ENCODE peak calls at places on chromosomes 12 and 14, in ten cellular contexts. G, H, Z, P, C, I, M, D, N and K are unnamed samples. For H3K4me1, the result is how much of the 10 kb centered on the place peaks cover.

GRCh38 chr12:47414511-47414910 is 291.3 kb downstream of the RPAP3 start:
- DNase-seq in G (no peak), H (no peak), Z (no peak), P (no peak), C (no peak), I (no peak), M (no peak), D (no peak), N (no peak), K (no peak)

GRCh38 chr14:50139192-50139591 is 22.8 kb upstream of the VCPKMT start:
- DNase-seq in G (no peak), H (no peak), Z (no peak), P (peak), C (no peak), I (no peak), M (no peak), D (no peak), N (no peak), K (no peak)

GRCh38 chr12:119014368-119014767 is 33.0 kb downstream of the SRRM4 start:
- DNase-seq in G (no peak), H (no peak), Z (no peak), P (no peak), C (no peak), I (no peak), M (no peak), D (no peak), N (no peak), K (no peak)

GRCh38 chr12:131729254-131729955 is 18.5 kb downstream of the SFSWAP start:
- DNase-seq in G (no peak), H (no peak), Z (no peak), P (no peak), C (no peak), I (peak), M (no peak), D (no peak), N (no peak), K (no peak)

GRCh38 chr14:55107766-55108554 is 21.1 kb upstream of the LGALS3 start:
- DNase-seq in G (peak), H (peak), Z (peak), P (peak), C (peak), I (no peak), M (peak), D (no peak), N (peak), K (peak)

GRCh38 chr14:35332517-35333346 is 40.5 kb downstream of the PSMA6 start:
- DNase-seq in G (no peak), H (peak), Z (peak), P (no peak), C (peak), I (no peak), M (no peak), D (no peak), N (no peak), K (no peak)

GRCh38 chr14:99807413-99808132 is 14.4 kb downstream of the EML1 start:
- DNase-seq in G (no peak), H (no peak), Z (no peak), P (no peak), C (no peak), I (peak), M (no peak), D (no peak), N (no peak), K (no peak)

GRCh38 chr12:47604474-47604873 is 101.4 kb downstream of the RPAP3 start:
- DNase-seq in G (no peak), H (no peak), Z (no peak), P (no peak), C (peak), I (no peak), M (no peak), D (no peak), N (no peak), K (no peak)

GRCh38 chr14:72607386-72608125 is 286.3 kb downstream of the DPF3 start:
- DNase-seq in G (no peak), H (no peak), Z (no peak), P (no peak), C (no peak), I (no peak), M (no peak), D (no peak), N (no peak), K (no peak)

GRCh38 chr12:19409376-19409775 is 29.9 kb upstream of the AEBP2 start:
- DNase-seq in G (no peak), H (no peak), Z (no peak), P (peak), C (no peak), I (no peak), M (no peak), D (no peak), N (no peak), K (no peak)

GRCh38 chr12:28107679-28108078 is 82.6 kb upstream of the CCDC91 start:
- DNase-seq in G (no peak), H (no peak), Z (no peak), P (no peak), C (peak), I (no peak), M (no peak), D (no peak), N (no peak), K (no peak)

GRCh38 chr14:96135285-96135684 is 69.4 kb upstream of the BDKRB2 start:
- DNase-seq in G (no peak), H (peak), Z (no peak), P (no peak), C (no peak), I (no peak), M (no peak), D (no peak), N (peak), K (peak)

GRCh38 chr12:107642240-107642639 is 43.4 kb upstream of the PWP1 start:
- DNase-seq in G (no peak), H (no peak), Z (no peak), P (no peak), C (no peak), I (no peak), M (no peak), D (no peak), N (no peak), K (no peak)

GRCh38 chr12:6083606-6084005 is 40.9 kb downstream of the VWF start:
- DNase-seq in G (no peak), H (no peak), Z (no peak), P (no peak), C (no peak), I (no peak), M (no peak), D (no peak), N (no peak), K (no peak)

GRCh38 chr14:39956372-39956771 is 524.1 kb upstream of the FBXO33 start:
- DNase-seq in G (no peak), H (no peak), Z (no peak), P (peak), C (no peak), I (no peak), M (no peak), D (no peak), N (no peak), K (no peak)

GRCh38 chr12:114916124-114916523 is 232.1 kb upstream of the TBX3 start:
- DNase-seq in G (no peak), H (no peak), Z (no peak), P (no peak), C (peak), I (no peak), M (no peak), D (no peak), N (no peak), K (no peak)

GRCh38 chr14:90109858-90110257 is 48.1 kb downstream of the KCNK13 start:
- DNase-seq in G (no peak), H (no peak), Z (no peak), P (peak), C (no peak), I (peak), M (no peak), D (no peak), N (no peak), K (no peak)

GRCh38 chr12:19759229-19759628 is 319.9 kb downstream of the AEBP2 start:
- DNase-seq in G (no peak), H (no peak), Z (no peak), P (no peak), C (peak), I (no peak), M (no peak), D (no peak), N (no peak), K (no peak)

GRCh38 chr12:31999692-32000091 is 40.5 kb downstream of the RESF1 start:
- DNase-seq in G (no peak), H (no peak), Z (no peak), P (no peak), C (no peak), I (no peak), M (no peak), D (no peak), N (no peak), K (no peak)

GRCh38 chr12:56927281-56927680 is 6.9 kb downstream of the SDR9C7 start:
- DNase-seq in G (no peak), H (no peak), Z (no peak), P (no peak), C (no peak), I (no peak), M (no peak), D (no peak), N (no peak), K (no peak)

GRCh38 chr12:52925717-52926595 is 21.1 kb upstream of the KRT8 start:
- DNase-seq in G (no peak), H (peak), Z (no peak), P (no peak), C (peak), I (no peak), M (no peak), D (no peak), N (no peak), K (peak)

GRCh38 chr14:101360045-101360931 is 201.0 kb upstream of the DIO3 start:
- DNase-seq in G (peak), H (no peak), Z (no peak), P (no peak), C (no peak), I (no peak), M (peak), D (no peak), N (no peak), K (no peak)

GRCh38 chr14:101358320-101358569 is 203.1 kb upstream of the DIO3 start:
- DNase-seq in G (no peak), H (no peak), Z (no peak), P (no peak), C (no peak), I (no peak), M (no peak), D (no peak), N (no peak), K (no peak)

GRCh38 chr14:101357559-101358319 is 203.6 kb upstream of the DIO3 start:
- DNase-seq in G (no peak), H (no peak), Z (no peak), P (no peak), C (no peak), I (no peak), M (peak), D (no peak), N (no peak), K (no peak)

GRCh38 chr14:101359221-101360044 is 201.9 kb upstream of the DIO3 start:
- DNase-seq in G (peak), H (no peak), Z (no peak), P (no peak), C (no peak), I (peak), M (peak), D (no peak), N (no peak), K (peak)

DNA sequence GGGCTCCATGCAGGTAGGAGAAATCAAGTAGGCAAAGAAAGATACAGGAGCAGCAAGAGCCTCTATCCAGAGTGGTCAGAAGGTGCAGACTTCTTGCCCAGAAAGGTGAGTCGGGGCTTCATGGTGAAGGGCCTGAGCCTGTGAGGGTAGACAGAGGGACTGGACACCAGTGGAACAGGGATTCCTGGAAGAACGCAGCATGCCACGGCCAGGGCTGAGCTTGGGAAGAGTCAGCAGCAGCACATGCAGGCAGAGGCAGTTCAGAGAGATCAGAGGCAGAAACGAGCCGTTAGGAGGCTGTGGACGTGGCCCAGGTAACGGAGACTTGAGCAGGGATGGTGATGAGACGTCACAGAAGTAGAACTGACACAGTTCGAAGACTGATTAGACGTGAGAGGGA is 202.6 kb upstream of the DIO3 start:
- DNase-seq in G (no peak), H (no peak), Z (no peak), P (no peak), C (no peak), I (no peak), M (no peak), D (no peak), N (no peak), K (peak)
- H3K4me1 ChIP-seq in G (under half), H (under half), Z (under half), P (under half), C (under half), I (under half), M (under half), D (under half), N (under half), K (under half)

DNA sequence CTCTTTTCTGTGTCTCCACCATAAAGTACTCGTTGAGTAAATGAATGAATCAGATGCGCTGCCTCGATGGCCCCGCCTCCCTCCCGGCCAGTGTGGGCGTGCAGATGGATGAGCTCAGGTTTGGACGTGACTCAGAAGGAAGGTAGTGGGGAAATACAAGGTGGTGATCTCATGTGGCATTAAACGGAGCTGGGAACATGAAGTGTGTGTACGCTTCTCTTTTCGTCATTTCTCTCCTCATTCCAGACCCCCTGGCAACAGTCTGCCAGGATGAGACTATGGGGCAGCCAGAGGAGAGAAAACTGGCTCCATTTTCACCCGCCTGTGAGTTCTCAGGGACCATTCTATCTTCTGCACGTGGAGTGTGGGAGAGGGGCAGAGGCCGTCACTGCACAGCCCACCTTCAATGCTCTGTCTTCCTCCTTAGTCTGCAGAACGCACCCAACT is 91.6 kb downstream of the TSPAN9 start:
- DNase-seq in G (no peak), H (no peak), Z (no peak), P (peak), C (peak), I (no peak), M (peak), D (no peak), N (no peak), K (no peak)
- H3K27ac ChIP-seq in G (no peak), H (no peak), Z (no peak), P (no peak), C (peak), I (no peak), M (peak), D (no peak), N (no peak), K (no peak)

GRCh38 chr12:16844875-16845274 is 238.9 kb upstream of the LMO3 start:
- DNase-seq in G (no peak), H (no peak), Z (no peak), P (peak), C (no peak), I (peak), M (no peak), D (no peak), N (no peak), K (no peak)
- TF ChIP-seq CTCF in G (no peak), H (no peak), Z (no peak), P (peak), C (no peak), I (peak), M (no peak), D (no peak), N (no peak), K (no peak)

GRCh38 chr12:120249875-120250795 is 15.4 kb downstream of the PXN start:
- DNase-seq in G (peak), H (no peak), Z (peak), P (no peak), C (no peak), I (no peak), M (peak), D (no peak), N (peak), K (no peak)
- H3K4me1 ChIP-seq in G (half or more), H (half or more), Z (half or more), P (under half), C (half or more), I (under half), M (under half), D (half or more), N (under half), K (under half)

DNA sequence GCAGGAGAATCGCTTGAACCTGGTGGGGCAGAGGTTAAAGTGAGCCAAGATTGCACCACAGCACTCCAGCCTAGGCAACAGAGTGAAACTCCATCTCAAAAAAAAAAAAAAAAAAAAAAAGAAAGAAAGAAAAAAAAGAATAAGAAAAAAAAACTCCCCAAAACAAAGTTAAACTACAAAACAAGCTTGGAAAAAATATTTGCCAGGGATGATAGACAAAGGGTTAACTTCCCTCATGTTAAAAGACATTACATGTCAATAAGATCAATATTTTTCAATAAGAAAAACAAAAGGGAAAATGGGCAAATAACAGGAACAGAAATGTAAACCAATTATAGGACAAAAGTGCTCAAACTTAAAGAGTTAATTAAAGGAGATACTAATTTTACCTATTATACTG is 26.4 kb upstream of the HIGD1C start:
- DNase-seq in G (no peak), H (no peak), Z (no peak), P (no peak), C (no peak), I (no peak), M (no peak), D (no peak), N (no peak), K (no peak)
- H3K27ac ChIP-seq in G (peak), H (peak), Z (peak), P (no peak), C (no peak), I (no peak), M (peak), D (no peak), N (peak), K (peak)

GRCh38 chr14:102056694-102057442 is 30.0 kb downstream of the HSP90AA1 start:
- DNase-seq in G (no peak), H (no peak), Z (no peak), P (no peak), C (no peak), I (no peak), M (no peak), D (no peak), N (no peak), K (no peak)
- TF ChIP-seq CTCF in G (no peak), H (no peak), Z (no peak), P (no peak), C (no peak), I (no peak), M (no peak), D (no peak), N (no peak), K (no peak)

DNA sequence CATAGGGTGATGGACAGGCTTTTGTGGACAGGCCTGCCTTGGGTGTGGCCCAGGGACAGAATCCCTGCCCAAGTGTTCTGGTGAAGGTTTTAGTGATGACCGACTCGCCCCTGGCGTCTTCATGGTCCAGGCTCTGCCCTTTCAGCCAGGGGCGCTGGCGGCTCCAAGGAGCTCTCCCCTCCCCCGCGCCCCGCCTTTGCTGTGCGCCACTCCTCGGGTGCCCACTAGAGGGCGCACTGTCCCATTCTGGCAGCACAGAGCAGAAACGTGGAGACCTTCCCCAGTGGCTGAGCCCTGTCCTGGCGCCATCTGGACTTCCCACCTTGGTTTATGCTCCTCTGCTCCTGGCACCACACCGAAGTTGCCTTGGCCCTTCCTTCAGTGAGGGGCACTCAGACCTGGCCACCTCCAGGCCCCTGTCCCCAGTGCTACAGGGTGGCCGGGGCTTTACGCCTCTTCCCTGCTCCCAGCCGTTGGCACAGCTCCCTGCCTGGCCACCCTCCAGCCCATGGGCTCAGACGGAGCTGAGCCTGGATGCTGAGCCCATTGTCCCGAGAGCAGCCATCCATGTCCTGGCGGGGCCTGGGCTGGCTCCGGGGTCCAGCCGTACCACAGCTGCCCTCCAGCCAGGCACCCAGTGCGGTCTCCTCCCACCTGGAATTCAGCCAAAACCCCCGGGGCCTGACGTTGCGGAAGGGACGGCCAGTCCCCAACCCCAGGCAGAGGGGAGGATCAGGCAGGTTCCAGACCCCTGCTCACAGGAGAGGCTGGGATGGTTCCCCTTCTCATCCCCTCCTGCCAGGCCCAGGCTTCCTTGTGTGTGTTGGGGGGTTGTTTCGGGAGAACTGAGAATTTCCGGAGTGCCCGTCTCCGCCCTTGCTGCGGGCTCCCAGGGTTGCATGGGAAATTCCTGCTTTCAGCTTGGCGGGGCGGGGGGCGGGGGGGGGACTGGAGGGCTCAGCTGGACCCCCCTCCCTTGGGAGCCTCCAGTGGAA is 5.6 kb upstream of the CRIP1 start:
- DNase-seq in G (peak), H (peak), Z (peak), P (peak), C (peak), I (peak), M (peak), D (peak), N (peak), K (peak)
- H3K4me1 ChIP-seq in G (half or more), H (half or more), Z (half or more), P (under half), C (half or more), I (under half), M (under half), D (half or more), N (under half), K (under half)

DNA sequence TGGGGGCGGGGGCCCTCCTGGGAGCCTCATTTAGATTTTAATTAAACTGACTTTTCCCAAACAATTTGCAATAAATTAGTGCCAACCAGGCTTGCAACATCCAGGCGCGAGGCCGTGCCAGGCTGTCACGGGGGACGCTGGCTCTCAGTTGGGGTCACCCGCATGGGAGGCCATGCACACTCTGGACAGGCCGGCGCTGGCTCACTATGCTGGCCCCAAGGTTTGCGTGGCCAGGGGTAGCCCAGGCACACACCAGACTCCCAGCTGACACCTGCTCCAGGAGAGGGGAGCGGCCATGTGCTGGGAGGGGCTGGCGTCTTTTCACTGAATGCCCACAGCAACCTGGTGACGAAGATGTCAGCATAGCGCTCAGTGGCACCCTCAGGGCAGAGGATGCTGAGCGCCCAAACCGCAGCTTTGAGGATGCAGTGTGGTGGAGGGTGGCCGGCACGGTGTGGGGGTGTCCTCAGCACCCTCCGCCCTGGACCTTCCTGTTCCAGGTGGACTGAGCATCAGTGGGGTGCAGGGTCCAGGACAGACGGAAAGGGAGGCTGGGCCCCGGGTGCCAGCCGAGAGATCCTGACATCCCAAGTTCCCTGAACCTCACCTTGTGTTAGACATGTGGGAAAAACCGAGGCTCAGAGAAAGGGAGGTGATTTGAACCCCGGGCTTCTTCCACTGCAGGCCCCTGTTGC is 190.8 kb upstream of the C14orf180 start:
- DNase-seq in G (no peak), H (peak), Z (no peak), P (no peak), C (no peak), I (no peak), M (no peak), D (no peak), N (no peak), K (no peak)
- H3K27ac ChIP-seq in G (no peak), H (no peak), Z (no peak), P (no peak), C (no peak), I (no peak), M (no peak), D (peak), N (no peak), K (no peak)